ENCODE peak calls at places on chromosome 11, in eight cellular contexts. K, O, I, Y, T, G, E and Q are unnamed samples.

GRCh38 chr11:67504950-67505561 is at the start of gene PITPNM1:
- DNase-seq in Y (peak), T (peak), G (no peak), I (no peak), O (peak), E (peak), K (peak), Q (no peak)

GRCh38 chr11:69207165-69207889 is 51.6 kb downstream of the SMIM38 start:
- DNase-seq in T (no peak), I (no peak), O (no peak), E (no peak), Y (no peak), K (no peak), G (no peak), Q (no peak)

GRCh38 chr11:126476977-126477376 is 121.5 kb downstream of the ST3GAL4 start:
- DNase-seq in T (no peak), K (no peak), Y (no peak), I (no peak), O (no peak), G (no peak), E (no peak), Q (no peak)

GRCh38 chr11:66882540-66882939 is 25.7 kb downstream of the LRFN4 start:
- DNase-seq in I (no peak), G (no peak), T (no peak), K (no peak), O (no peak), E (peak), Y (no peak), Q (no peak)

GRCh38 chr11:64052938-64053622 is 17.3 kb downstream of the FLRT1 start:
- DNase-seq in E (no peak), T (no peak), G (no peak), K (no peak), Y (no peak), I (no peak), O (no peak), Q (no peak)

GRCh38 chr11:3087821-3088800 is 30.9 kb upstream of the CARS1 start:
- DNase-seq in O (no peak), Y (no peak), T (no peak), I (no peak), G (no peak), K (no peak), E (no peak), Q (no peak)

GRCh38 chr11:61854966-61855714 is 27.0 kb downstream of the FADS2 start:
- DNase-seq in T (no peak), E (no peak), I (no peak), O (no peak), G (no peak), Y (no peak), K (no peak), Q (no peak)

GRCh38 chr11:65476632-65477270 is 22.1 kb upstream of the MALAT1 start:
- DNase-seq in T (peak), E (no peak), I (no peak), Y (no peak), K (peak), G (no peak), O (no peak), Q (no peak)

GRCh38 chr11:123628936-123629683 is 25.3 kb downstream of the SCN3B start:
- DNase-seq in G (no peak), O (no peak), Y (no peak), T (no peak), E (peak), K (no peak), I (no peak), Q (peak)

GRCh38 chr11:128054323-128054910 is 532.9 kb downstream of the ETS1 start:
- DNase-seq in O (no peak), T (no peak), I (no peak), K (no peak), G (no peak), E (no peak), Y (no peak), Q (no peak)

GRCh38 chr11:7893792-7894191 is 37.3 kb downstream of the OR10A6 start:
- DNase-seq in T (no peak), E (no peak), Y (peak), I (no peak), G (no peak), O (no peak), K (no peak), Q (no peak)

GRCh38 chr11:27395556-27396258 is 32.7 kb upstream of the CCDC34 start:
- DNase-seq in T (no peak), K (peak), Y (peak), I (peak), G (peak), E (no peak), O (no peak), Q (no peak)

GRCh38 chr11:65279713-65280459 is 18.1 kb downstream of the POLA2 start:
- DNase-seq in E (no peak), G (no peak), O (peak), I (peak), Y (no peak), K (no peak), T (no peak), Q (peak)

GRCh38 chr11:70076461-70076931 is 1.6 kb upstream of the ANO1 start:
- DNase-seq in O (no peak), K (no peak), Y (no peak), T (no peak), I (no peak), G (no peak), E (no peak), Q (no peak)

GRCh38 chr11:18452927-18453326 is 2.7 kb upstream of the LDHAL6A start:
- DNase-seq in O (no peak), T (no peak), Y (no peak), E (no peak), K (no peak), G (no peak), I (no peak), Q (no peak)

GRCh38 chr11:72584293-72584921 is 89.8 kb downstream of the PDE2A start:
- DNase-seq in T (peak), O (peak), E (peak), I (no peak), Y (no peak), K (no peak), G (no peak), Q (no peak)

GRCh38 chr11:108669711-108670110 is 4.8 kb downstream of the DDX10 start:
- DNase-seq in Y (no peak), K (no peak), G (no peak), I (no peak), T (no peak), E (no peak), O (no peak), Q (no peak)

GRCh38 chr11:112004389-112004788 is 20.8 kb upstream of the DLAT start:
- DNase-seq in E (no peak), Y (no peak), K (peak), G (no peak), O (no peak), T (peak), I (no peak), Q (no peak)

GRCh38 chr11:11916981-11917399 is 75.2 kb downstream of the USP47 start:
- DNase-seq in K (no peak), I (no peak), G (peak), E (no peak), O (no peak), T (no peak), Y (no peak), Q (no peak)

GRCh38 chr11:2446590-2447252 is 1.9 kb downstream of the KCNQ1 start:
- DNase-seq in Y (no peak), O (no peak), I (no peak), G (no peak), K (no peak), E (peak), T (peak), Q (no peak)

GRCh38 chr11:107457205-107457557 is 444 bp downstream of the CWF19L2 start:
- DNase-seq in G (no peak), E (no peak), K (peak), Y (no peak), O (peak), T (peak), I (peak), Q (no peak)

GRCh38 chr11:68342459-68343158 is 30.2 kb downstream of the LRP5 start:
- DNase-seq in Y (peak), K (no peak), O (no peak), G (no peak), T (no peak), I (no peak), E (no peak), Q (no peak)

GRCh38 chr11:132621976-132622375 is 910.3 kb downstream of the OPCML start:
- DNase-seq in K (no peak), T (no peak), E (no peak), O (no peak), I (no peak), Y (no peak), G (no peak), Q (no peak)

GRCh38 chr11:118529584-118530175 is 1.3 kb upstream of the TMEM25 start:
- DNase-seq in O (no peak), G (no peak), Y (no peak), K (no peak), E (no peak), T (no peak), I (no peak), Q (no peak)

GRCh38 chr11:134270250-134270714 is 5.9 kb upstream of the GLB1L3 start:
- DNase-seq in T (no peak), K (peak), O (no peak), Y (no peak), E (no peak), G (no peak), I (no peak), Q (no peak)

GRCh38 chr11:23509023-23509422 is 648.7 kb upstream of the CCDC179 start:
- DNase-seq in O (no peak), E (no peak), T (no peak), K (no peak), I (no peak), Y (no peak), G (no peak), Q (no peak)

GRCh38 chr11:45093761-45094455 is 52.5 kb upstream of the PRDM11 start:
- DNase-seq in Y (no peak), G (no peak), O (no peak), T (no peak), I (no peak), E (no peak), K (no peak), Q (no peak)